ENCODE peak calls at places on chromosome 6, in five cellular contexts. T is NCI-H1105 treated with DMSO at 0.1 percent for 48 hours, M is left lobe of liver, F is pons, V is PC-3. C is an unnamed sample.

GRCh38 chr6:26032387-26033131 is 54.7 kb upstream of the HFE start:
- DNase-seq in F (no peak), V (peak), T (no peak), M (no peak), C (peak)

GRCh38 chr6:7939186-7939863 is 28.7 kb upstream of the TXNDC5 start:
- DNase-seq in F (no peak), M (no peak), V (no peak), T (no peak), C (no peak)

GRCh38 chr6:72675396-72675795 is 53.5 kb downstream of the KCNQ5 start:
- DNase-seq in T (no peak), V (no peak), M (no peak), F (no peak), C (no peak)

GRCh38 chr6:130754786-130755367 is 72.3 kb upstream of the SMLR1 start:
- DNase-seq in M (no peak), T (no peak), F (no peak), V (no peak), C (no peak)

GRCh38 chr6:5996701-5997419 is 9.9 kb downstream of the NRN1 start:
- DNase-seq in M (no peak), F (no peak), V (no peak), T (peak), C (no peak)

GRCh38 chr6:106163446-106163965 is 77.4 kb downstream of the PRDM1 start:
- DNase-seq in V (no peak), T (no peak), M (no peak), F (peak), C (no peak)

GRCh38 chr6:89584539-89584938 is 54.0 kb downstream of the LYRM2 start:
- DNase-seq in M (no peak), T (no peak), F (no peak), V (no peak), C (no peak)

GRCh38 chr6:168374051-168374502 is 54.5 kb upstream of the DACT2 start:
- DNase-seq in F (no peak), T (no peak), M (no peak), V (no peak), C (no peak)

GRCh38 chr6:8335896-8336295 is 99.4 kb downstream of the SLC35B3 start:
- DNase-seq in F (no peak), V (peak), M (no peak), T (no peak), C (no peak)

GRCh38 chr6:43461936-43462335 is 6.6 kb upstream of the DLK2 start:
- DNase-seq in V (no peak), F (no peak), T (no peak), M (no peak), C (no peak)

GRCh38 chr6:169326067-169326799 is 72.6 kb upstream of the THBS2 start:
- DNase-seq in T (no peak), F (peak), M (no peak), V (peak), C (peak)

GRCh38 chr6:151436814-151437213 is 15.1 kb downstream of the RMND1 start:
- DNase-seq in M (no peak), T (no peak), V (no peak), F (no peak), C (no peak)

GRCh38 chr6:134410531-134410930 is 92.6 kb upstream of the SGK1 start:
- DNase-seq in M (no peak), F (no peak), V (no peak), T (no peak), C (no peak)

GRCh38 chr6:104855507-104855906 is 4.2 kb downstream of the HACE1 start:
- DNase-seq in M (no peak), F (no peak), V (peak), T (no peak), C (no peak)

GRCh38 chr6:169971171-169971861 is 219.9 kb downstream of the ERMARD start:
- DNase-seq in V (no peak), F (no peak), M (peak), T (no peak), C (no peak)

GRCh38 chr6:48233063-48233462 is 122.1 kb upstream of the PTCHD4 start:
- DNase-seq in M (no peak), F (no peak), T (no peak), V (no peak), C (no peak)

GRCh38 chr6:88839280-88839679 is 124.1 kb downstream of the RNGTT start:
- DNase-seq in T (no peak), V (no peak), M (no peak), F (no peak), C (no peak)

GRCh38 chr6:108114861-108115597 is 40.5 kb upstream of the OSTM1 start:
- DNase-seq in T (peak), F (peak), M (peak), V (peak), C (no peak)

GRCh38 chr6:79782775-79783174 is 151.6 kb downstream of the SH3BGRL2 start:
- DNase-seq in M (no peak), T (no peak), V (no peak), F (no peak), C (no peak)

GRCh38 chr6:32167154-32167760 is 2.9 kb downstream of the EGFL8 start:
- DNase-seq in F (no peak), M (no peak), T (no peak), V (no peak), C (no peak)

GRCh38 chr6:49110876-49111275 is 352.2 kb downstream of the MMUT start:
- DNase-seq in M (no peak), T (no peak), F (peak), V (no peak), C (no peak)

GRCh38 chr6:1222426-1223311 is 89.2 kb upstream of the FOXQ1 start:
- DNase-seq in V (no peak), T (no peak), M (no peak), F (peak), C (no peak)

GRCh38 chr6:42255050-42255449 is 37.4 kb upstream of the MRPS10 start:
- DNase-seq in F (no peak), M (no peak), V (peak), T (no peak), C (no peak)

GRCh38 chr6:87700729-87701675 is 1.0 kb downstream of the AKIRIN2 start:
- DNase-seq in T (peak), V (peak), F (peak), M (peak), C (peak)

GRCh38 chr6:165245287-165245686 is 64.1 kb downstream of the C6orf118 start:
- DNase-seq in T (peak), F (peak), V (peak), M (no peak), C (peak)

GRCh38 chr6:52595000-52595795 is 18.3 kb upstream of the TRAM2 start:
- DNase-seq in T (no peak), V (peak), M (no peak), F (no peak), C (no peak)

GRCh38 chr6:20403766-20404640 is 2.3 kb downstream of the E2F3 start:
- DNase-seq in T (peak), V (peak), F (peak), M (no peak), C (peak)

GRCh38 chr6:4057036-4057435 is 21.9 kb downstream of the FAM217A start:
- DNase-seq in M (no peak), T (no peak), F (no peak), V (no peak), C (no peak)

GRCh38 chr6:28738396-28738765 is 185.4 kb downstream of the TRIM27 start:
- DNase-seq in F (no peak), T (no peak), M (no peak), V (no peak), C (no peak)

GRCh38 chr6:149922642-149923326 is at the start of gene RAET1G:
- DNase-seq in F (peak), V (peak), M (peak), T (peak), C (peak)

GRCh38 chr6:69294407-69294806 is 502.4 kb downstream of the LMBRD1 start:
- DNase-seq in V (no peak), M (no peak), F (no peak), T (no peak), C (peak)

C was measured in midbrain.